ENCODE peak calls at places on chromosomes 5 and 9, in nine cellular contexts. H is psoas muscle; O is CD8-positive, alpha-beta T cell; S is IMR-90; J is uterus; R is Karpas-422; A is cardiac muscle cell; W is GM12878; I is heart left ventricle. Q is an unnamed sample.

GRCh38 chr9:84759300-84759750 is 89.8 kb downstream of the NTRK2 start:
- DNase-seq in R (no peak), H (no peak), S (no peak), A (no peak), J (no peak), O (no peak), W (peak; percentile 81), I (no peak), Q (no peak)

GRCh38 chr5:122195784-122196394 is 66.5 kb downstream of the ZNF474 start:
- DNase-seq in S (peak; percentile 70), A (peak; percentile 74), I (no peak), R (peak; percentile 53), W (no peak), H (no peak), J (peak; percentile 47), O (no peak), Q (peak; percentile 56)

GRCh38 chr9:89448381-89448780 is 49.5 kb downstream of the SEMA4D start:
- DNase-seq in A (no peak), S (no peak), R (no peak), H (no peak), W (no peak), I (no peak), O (no peak), J (no peak), Q (no peak)

GRCh38 chr5:139848508-139849100 is 53.0 kb downstream of the PSD2 start:
- DNase-seq in R (no peak), S (no peak), O (no peak), W (no peak), I (peak; percentile 43), J (peak; percentile 21), H (peak; percentile 46), A (peak; percentile 60), Q (no peak)

GRCh38 chr5:75869891-75870290 is 152.7 kb upstream of the POC5 start:
- DNase-seq in R (no peak), A (no peak), W (no peak), J (no peak), O (no peak), S (no peak), H (no peak), I (no peak), Q (no peak)

GRCh38 chr9:134066546-134066922 is 1.3 kb downstream of the BRD3 start:
- DNase-seq in R (peak; percentile 51), H (no peak), O (no peak), J (no peak), S (peak; percentile 29), I (no peak), A (peak; percentile 40), W (no peak), Q (peak; percentile 34)

GRCh38 chr9:108053555-108054061 is 564.0 kb upstream of the KLF4 start:
- DNase-seq in H (peak; percentile 72), A (peak; percentile 93), R (no peak), W (no peak), I (peak; percentile 61), O (no peak), S (peak; percentile 80), J (peak; percentile 90), Q (no peak)

GRCh38 chr9:98021306-98022040 is 35.1 kb upstream of the NANS start:
- DNase-seq in A (no peak), I (peak; percentile 82), H (peak; percentile 24), W (no peak), J (no peak), R (no peak), S (no peak), O (peak; percentile 29), Q (no peak)

GRCh38 chr5:43603535-43604363 is 769 bp downstream of the NNT start:
- DNase-seq in J (peak; percentile 29), S (peak; percentile 33), I (peak; percentile 91), W (peak; percentile 55), H (peak; percentile 83), O (peak; percentile 76), R (peak; percentile 90), A (peak; percentile 29), Q (peak; percentile 72)

GRCh38 chr5:59528226-59528862 is 365.2 kb downstream of the PDE4D start:
- DNase-seq in I (no peak), A (no peak), O (no peak), W (no peak), R (no peak), H (no peak), S (no peak), J (no peak), Q (no peak)

GRCh38 chr5:87074934-87075541 is 192.6 kb upstream of the RASA1 start:
- DNase-seq in I (no peak), S (no peak), J (no peak), O (peak; percentile 64), R (no peak), A (no peak), H (no peak), W (peak; percentile 89), Q (no peak)

GRCh38 chr9:92481029-92481633 is 1.2 kb downstream of the ASPN start:
- DNase-seq in O (no peak), H (no peak), S (no peak), A (no peak), R (no peak), I (no peak), J (no peak), W (no peak), Q (no peak)

GRCh38 chr5:87061046-87061445 is 206.6 kb upstream of the RASA1 start:
- DNase-seq in A (no peak), O (no peak), H (no peak), J (no peak), I (no peak), S (peak; percentile 21), W (no peak), R (no peak), Q (no peak)

GRCh38 chr5:133466551-133467324 is 145.6 kb downstream of the FSTL4 start:
- DNase-seq in W (no peak), I (no peak), A (no peak), R (no peak), S (no peak), J (no peak), H (no peak), O (no peak), Q (no peak)

DNA sequence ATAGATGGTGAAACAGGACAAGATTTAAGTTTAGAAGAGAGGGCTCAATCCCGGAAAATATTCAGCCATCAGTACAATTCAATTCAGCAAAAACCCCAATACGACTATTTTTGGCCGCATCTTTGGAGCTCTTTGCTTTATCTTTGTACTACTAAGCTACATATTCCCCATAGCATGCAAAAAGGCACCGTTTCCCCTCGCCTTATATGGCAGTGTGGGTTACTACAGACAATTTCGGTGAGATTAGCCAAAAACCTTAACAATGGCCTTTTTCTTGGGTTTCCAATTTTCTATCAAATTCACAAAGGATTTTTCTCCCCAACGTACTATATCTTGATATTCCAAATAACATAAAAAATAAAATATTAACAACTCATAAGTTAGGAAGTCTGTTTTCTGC is 382.6 kb downstream of the BNC2 start:
- DNase-seq in H (no peak), R (no peak), I (no peak), J (no peak), A (peak; percentile 39), S (no peak), W (no peak), O (no peak), Q (no peak)
- H3K27ac ChIP-seq in H (no peak overlapping the region), R (no peak overlapping the region), I (no peak overlapping the region), J (no peak overlapping the region), A (no peak overlapping the region), S (no peak overlapping the region), W (no peak overlapping the region), O (no peak overlapping the region), Q (no peak overlapping the region)

DNA sequence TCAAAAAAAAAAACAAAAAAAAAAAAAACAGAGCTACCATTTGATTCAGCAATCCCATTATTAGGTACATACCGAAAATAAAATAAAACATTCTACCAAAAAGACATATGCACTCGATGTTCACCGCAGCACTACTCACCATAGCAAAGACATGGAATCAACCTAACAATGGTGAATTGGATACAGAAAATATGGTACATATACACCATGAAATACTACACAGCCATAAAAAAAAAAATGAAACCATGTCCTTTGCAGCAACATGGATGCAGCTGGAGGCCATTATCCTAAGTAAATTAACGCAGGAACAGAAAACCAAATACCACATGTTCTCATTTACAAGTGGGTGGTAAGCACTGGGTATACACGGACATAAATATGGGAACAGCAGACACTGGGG is 21.3 kb downstream of the MRPS27 start:
- DNase-seq in S (no peak), J (no peak), H (no peak), O (no peak), I (no peak), W (no peak), A (no peak), R (no peak), Q (no peak)
- H3K4me3 ChIP-seq in S (no peak overlapping the region), J (no peak overlapping the region), H (no peak overlapping the region), O (no peak overlapping the region), I (no peak overlapping the region), W (peak overlapping the region; percentile 33), A (no peak overlapping the region), R (no peak overlapping the region), Q (no peak overlapping the region)

DNA sequence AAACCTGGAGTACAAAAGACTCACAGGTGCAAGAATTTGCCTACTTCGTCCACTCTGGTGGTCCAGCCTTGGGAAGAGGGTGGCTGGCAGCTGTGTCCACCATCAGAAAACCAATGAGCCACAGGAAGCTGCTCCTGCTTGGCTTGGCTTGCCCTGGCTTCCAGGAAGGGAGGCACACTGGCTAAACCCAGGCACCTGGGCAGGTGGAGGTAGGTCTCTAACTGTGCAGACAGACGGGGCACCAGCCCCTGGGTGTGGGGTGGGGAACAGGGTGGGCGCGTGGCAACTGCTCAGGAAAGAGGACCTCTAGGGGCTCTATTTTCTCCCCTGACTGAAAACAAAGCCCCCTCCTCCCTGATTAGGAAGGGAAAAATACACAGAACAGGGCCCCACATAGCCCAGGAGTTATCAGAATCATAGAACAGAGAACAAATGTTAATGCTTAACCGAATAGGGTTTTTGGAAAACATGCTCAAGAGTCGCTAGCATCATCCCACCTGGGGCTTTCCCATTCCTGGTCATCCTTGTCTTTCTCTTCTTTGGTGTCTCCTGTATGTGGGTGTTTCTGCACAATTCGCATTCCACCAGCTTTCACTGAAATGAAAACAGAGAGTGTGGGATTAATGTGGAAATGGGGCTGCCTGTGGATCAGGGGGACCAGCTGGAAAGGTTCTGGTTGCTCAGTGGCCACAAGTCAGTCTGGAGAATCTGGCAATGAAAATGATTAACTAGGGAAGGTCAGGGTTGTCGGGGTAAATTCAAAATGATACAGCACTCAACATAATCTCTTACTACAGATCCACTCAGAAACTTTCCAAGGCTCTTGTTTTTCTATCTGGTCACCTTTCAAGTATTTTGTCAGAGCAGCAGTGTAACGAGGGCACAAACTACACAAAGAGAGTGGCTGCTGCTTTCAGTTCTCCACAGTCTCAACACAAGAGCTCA is 13.1 kb downstream of the DAP start:
- DNase-seq in H (no peak), R (no peak), J (no peak), W (no peak), I (no peak), A (no peak), S (no peak), O (no peak), Q (no peak)
- H3K36me3 ChIP-seq in H (no peaks in the 10 kb centered on the region), R (peaks cover 63% of the 10 kb centered on the region), J (no peaks in the 10 kb centered on the region), W (peaks cover 37% of the 10 kb centered on the region), I (peaks cover 20% of the 10 kb centered on the region), A (peaks cover 16% of the 10 kb centered on the region), S (peaks cover 52% of the 10 kb centered on the region), O (peaks cover 22% of the 10 kb centered on the region), Q (peaks cover 99% of the 10 kb centered on the region)

DNA sequence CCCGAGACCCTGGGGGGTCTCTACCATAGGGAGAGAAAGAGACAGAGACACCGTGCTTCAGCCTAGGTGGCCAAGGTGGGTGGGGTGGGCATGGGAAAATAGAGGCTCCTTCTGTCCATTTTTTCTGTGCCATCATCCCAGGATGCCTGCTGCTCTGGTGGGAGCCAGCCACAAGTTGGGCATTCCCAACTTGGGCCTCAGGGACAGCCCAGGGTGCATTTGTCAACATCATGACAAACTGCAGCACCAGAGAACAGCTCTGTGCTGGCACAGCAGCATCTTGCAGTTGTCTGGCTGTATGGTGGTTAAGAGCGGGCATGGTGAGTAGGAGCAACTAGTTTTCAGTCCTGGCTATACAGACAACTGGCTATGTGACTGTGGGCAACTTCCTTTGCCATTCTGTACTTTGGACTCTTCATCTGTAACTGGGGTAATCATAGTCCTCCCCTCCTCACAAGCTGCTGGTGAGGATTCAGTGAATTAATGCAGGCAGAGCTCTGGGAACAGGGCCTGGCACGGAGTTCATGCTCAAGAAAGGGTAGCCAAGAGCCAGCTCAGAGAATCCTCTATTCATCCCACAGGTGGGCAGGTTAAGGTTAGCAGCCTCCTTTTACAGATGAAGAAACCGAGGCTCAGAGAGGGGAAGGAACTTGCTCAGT is 100.5 kb downstream of the RGS3 start:
- DNase-seq in R (no peak), H (no peak), O (no peak), J (no peak), S (no peak), A (no peak), W (no peak), I (no peak), Q (no peak)
- H3K27ac ChIP-seq in R (no peak overlapping the region), H (peak overlapping the region; percentile 74), O (no peak overlapping the region), J (peak overlapping the region; percentile 61), S (no peak overlapping the region), A (no peak overlapping the region), W (no peak overlapping the region), I (no peak overlapping the region), Q (peak overlapping the region; percentile 65)

Q was measured in SJSA1.